ENCODE peak calls at places on chromosomes 6 and 20, in four cellular contexts. G is upper lobe of left lung, Z is tibial nerve, A is thoracic aorta. B is an unnamed sample.

GRCh38 chr20:5001174-5002076 is at the start of gene SLC23A2:
- DNase-seq in G (peak; percentile 92), Z (no peak), A (no peak), B (peak; percentile 32)

GRCh38 chr6:113854531-113855499 is 2.3 kb upstream of the MARCKS start:
- DNase-seq in G (peak; percentile 92), Z (peak; percentile 51), A (no peak), B (peak; percentile 67)

GRCh38 chr20:52483382-52483781 is 291.8 kb upstream of the ZFP64 start:
- DNase-seq in G (no peak), Z (no peak), A (no peak), B (no peak)

GRCh38 chr6:84220809-84221409 is 6.5 kb downstream of the CEP162 start:
- DNase-seq in G (no peak), Z (no peak), A (no peak), B (no peak)

GRCh38 chr6:47097092-47097945 is 55.2 kb upstream of the ADGRF1 start:
- DNase-seq in G (no peak), Z (peak; percentile 79), A (no peak), B (peak; percentile 40)

GRCh38 chr6:7747901-7748504 is 22.1 kb downstream of the BMP6 start:
- DNase-seq in G (no peak), Z (no peak), A (no peak), B (no peak)

GRCh38 chr6:5036309-5036708 is 32.5 kb upstream of the RPP40 start:
- DNase-seq in G (no peak), Z (no peak), A (no peak), B (peak; percentile 23)

GRCh38 chr6:152271681-152272464 is 365.3 kb downstream of the SYNE1 start:
- DNase-seq in G (no peak), Z (no peak), A (no peak), B (no peak)

GRCh38 chr20:17733781-17734304 is 34.1 kb downstream of the BANF2 start:
- DNase-seq in G (no peak), Z (no peak), A (no peak), B (no peak)

GRCh38 chr6:157714153-157714490 is 108.9 kb upstream of the SNX9 start:
- DNase-seq in G (no peak), Z (no peak), A (no peak), B (no peak)

GRCh38 chr6:163588211-163588919 is 173.8 kb downstream of the QKI start:
- DNase-seq in G (no peak), Z (no peak), A (no peak), B (no peak)

DNA sequence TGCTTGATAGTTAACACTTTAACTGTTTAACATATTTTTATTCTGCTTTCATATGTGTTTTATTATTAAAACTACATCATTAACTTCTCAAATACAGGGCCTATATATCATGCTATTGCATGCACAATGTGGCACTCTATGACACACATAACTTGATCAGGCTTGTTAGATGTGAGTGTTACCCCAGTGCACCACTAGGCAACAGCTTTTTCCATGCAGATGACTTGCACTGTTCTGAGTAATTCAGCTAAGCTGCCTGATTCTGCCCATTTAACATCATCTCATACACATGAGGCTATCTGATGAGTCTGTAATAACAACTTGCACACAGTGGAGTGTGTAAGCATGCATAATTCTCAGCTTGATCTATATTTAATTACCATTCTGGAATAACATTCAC is 83.0 kb downstream of the GRM1 start:
- DNase-seq in G (no peak), Z (no peak), A (no peak), B (no peak)
- TF ChIP-seq CTCF in G (no peak), Z (no peak), A (no peak), B (no peak)

GRCh38 chr6:51843470-51844390 is 243.7 kb downstream of the PKHD1 start:
- DNase-seq in G (no peak), Z (no peak), A (no peak), B (no peak)

GRCh38 chr6:51842487-51843469 is 244.6 kb downstream of the PKHD1 start:
- DNase-seq in G (no peak), Z (no peak), A (no peak), B (no peak)

GRCh38 chr6:51846531-51846930 is 240.9 kb downstream of the PKHD1 start:
- DNase-seq in G (no peak), Z (no peak), A (no peak), B (no peak)

GRCh38 chr6:51842066-51842465 is 245.3 kb downstream of the PKHD1 start:
- DNase-seq in G (no peak), Z (no peak), A (no peak), B (no peak)

DNA sequence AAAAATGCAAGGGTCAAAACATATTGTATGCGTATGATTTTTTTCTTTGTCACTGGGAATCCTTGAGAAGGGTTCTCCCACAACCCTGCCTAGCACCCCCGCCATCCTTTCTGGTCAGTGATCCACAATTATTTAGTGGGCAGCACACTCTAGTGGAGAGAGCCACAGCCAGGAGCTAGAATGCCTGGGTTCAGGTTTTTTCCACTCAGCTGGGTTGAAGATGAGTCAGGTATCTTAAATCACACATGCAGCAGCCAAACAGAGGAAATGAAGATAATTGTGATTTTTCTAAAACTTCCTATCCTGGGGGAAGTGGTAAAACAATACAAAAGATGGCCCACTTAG is 243.1 kb downstream of the PKHD1 start:
- DNase-seq in G (no peak), Z (no peak), A (no peak), B (no peak)
- TF ChIP-seq CTCF in G (no peak), Z (peak; percentile 5), A (no peak), B (peak; percentile 24)

GRCh38 chr20:2535711-2536561 is 437 bp upstream of the TMC2 start:
- DNase-seq in G (no peak), Z (no peak), A (no peak), B (no peak)
- TF ChIP-seq CTCF in G (no peak), Z (no peak), A (no peak), B (no peak)

GRCh38 chr6:109794201-109794926 is 103.3 kb downstream of the FIG4 start:
- DNase-seq in G (no peak), Z (no peak), A (no peak), B (no peak)
- TF ChIP-seq CTCF in G (no peak), Z (no peak), A (no peak), B (no peak)

DNA sequence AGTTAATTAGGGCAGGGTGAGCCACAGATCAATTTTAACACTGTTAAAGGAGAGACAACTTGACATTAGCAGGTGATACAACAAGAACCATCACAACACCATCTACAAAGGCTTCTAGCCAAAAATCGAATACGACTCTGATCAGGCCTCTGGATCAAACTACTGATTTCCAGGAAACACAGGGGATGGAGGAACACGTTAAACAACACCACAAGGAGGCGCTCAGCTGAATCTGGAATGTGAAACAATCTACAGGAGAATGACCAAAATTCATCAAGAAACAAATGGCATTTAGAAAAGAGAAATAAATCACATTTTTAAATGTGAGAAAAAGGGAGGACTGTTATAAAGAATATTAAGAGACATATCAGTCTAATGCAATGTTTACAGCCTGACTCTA is 13.5 kb upstream of the MAFB start:
- DNase-seq in G (no peak), Z (no peak), A (no peak), B (no peak)
- TF ChIP-seq CTCF in G (no peak), Z (no peak), A (no peak), B (peak; percentile 21)

GRCh38 chr6:161889324-161889723 is 615.5 kb upstream of the AGPAT4 start:
- DNase-seq in G (no peak), Z (no peak), A (no peak), B (no peak)

GRCh38 chr6:161891542-161891941 is 617.7 kb upstream of the AGPAT4 start:
- DNase-seq in G (no peak), Z (no peak), A (no peak), B (no peak)

GRCh38 chr6:161890133-161890833 is 616.4 kb upstream of the AGPAT4 start:
- DNase-seq in G (no peak), Z (no peak), A (no peak), B (no peak)

GRCh38 chr6:161890959-161891358 is 617.1 kb upstream of the AGPAT4 start:
- DNase-seq in G (no peak), Z (no peak), A (no peak), B (no peak)

DNA sequence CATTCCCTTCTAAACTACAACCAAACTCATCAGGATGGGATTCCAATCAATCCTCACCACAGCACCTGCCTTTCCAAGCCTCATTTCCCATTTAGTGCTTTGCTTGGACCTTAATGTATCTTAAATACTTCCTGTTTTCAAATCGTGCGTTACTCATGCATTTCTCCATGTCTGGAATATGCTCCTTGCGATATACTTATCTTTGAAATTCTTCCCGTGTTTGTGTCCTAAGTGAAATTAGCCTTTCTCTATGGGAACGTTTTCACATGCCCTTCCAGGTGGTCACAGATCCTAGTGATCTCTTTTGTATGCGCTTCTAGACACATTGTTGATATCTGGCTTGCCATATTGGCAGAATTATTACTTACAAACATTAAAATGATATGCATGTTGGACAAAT is 620.6 kb upstream of the AGPAT4 start:
- DNase-seq in G (no peak), Z (no peak), A (no peak), B (no peak)
- TF ChIP-seq CTCF in G (no peak), Z (no peak), A (no peak), B (no peak)

GRCh38 chr20:15378151-15378550 is 1040.7 kb upstream of the FLRT3 start:
- DNase-seq in G (no peak), Z (no peak), A (no peak), B (no peak)
- TF ChIP-seq CTCF in G (no peak), Z (no peak), A (no peak), B (no peak)

DNA sequence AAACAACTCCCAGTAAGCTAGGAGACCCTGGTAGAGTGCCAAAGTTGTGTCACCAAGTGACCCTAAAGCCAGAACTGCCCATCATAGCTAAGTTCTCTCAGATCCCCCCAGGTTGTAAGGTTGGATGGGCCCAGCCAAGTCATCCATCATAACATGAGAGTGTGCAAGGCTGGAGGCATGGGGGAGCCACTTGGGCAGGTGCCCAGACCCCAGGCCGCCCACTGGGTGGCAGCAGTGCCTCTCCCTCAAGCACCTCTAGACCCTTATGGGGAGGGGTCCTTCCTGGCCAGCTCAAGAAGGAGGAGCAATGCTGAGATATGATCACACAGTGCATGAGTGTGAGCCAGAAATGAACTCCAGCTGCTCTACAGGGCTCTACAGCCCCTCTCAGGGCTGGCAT is 154.5 kb downstream of the MYLK4 start:
- DNase-seq in G (peak; percentile 34), Z (no peak), A (no peak), B (no peak)
- TF ChIP-seq CTCF in G (no peak), Z (no peak), A (peak; percentile 7), B (peak; percentile 61)

GRCh38 chr20:11394145-11394833 is 523.4 kb upstream of the BTBD3 start:
- DNase-seq in G (no peak), Z (no peak), A (no peak), B (no peak)
- TF ChIP-seq CTCF in G (no peak), Z (no peak), A (no peak), B (no peak)

DNA sequence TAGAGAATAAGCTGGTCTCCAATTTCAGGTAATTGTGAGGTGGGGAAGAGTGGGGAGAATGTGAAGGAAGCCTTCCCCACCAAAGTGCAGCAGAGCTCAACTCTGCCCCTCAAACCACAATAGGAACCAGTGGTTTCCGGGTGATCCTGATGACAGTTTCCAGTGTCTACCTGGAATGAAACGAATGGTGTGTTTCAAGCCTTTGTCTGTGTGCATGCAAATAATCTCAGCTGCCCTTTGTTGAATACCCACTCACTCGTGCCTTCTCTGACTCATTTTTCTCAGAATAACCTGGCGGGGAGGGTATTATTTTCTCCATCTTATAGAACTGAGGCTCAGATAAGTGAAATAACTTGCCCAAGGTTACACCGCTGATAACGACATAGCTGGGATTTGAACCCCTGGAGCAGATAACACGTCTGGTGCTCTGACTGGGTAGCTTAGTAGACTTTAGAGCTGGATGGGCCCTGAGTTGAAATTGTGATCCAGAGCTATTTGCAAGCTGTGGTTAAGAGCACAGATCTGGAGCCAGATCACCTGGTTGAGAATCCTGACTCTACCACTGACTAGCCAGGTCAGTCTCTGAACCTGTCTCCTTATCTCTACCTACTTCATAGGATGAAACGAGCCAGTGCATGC is 85.1 kb downstream of the EYA2 start:
- DNase-seq in G (no peak), Z (no peak), A (no peak), B (no peak)
- TF ChIP-seq CTCF in G (no peak), Z (no peak), A (no peak), B (no peak)